ENCODE peak calls at places on chromosomes 3 and 15, in four cellular contexts. O is K562, V is GM12878, A is HepG2. R is an unnamed sample.

GRCh38 chr15:90214553-90215205 is 13.5 kb downstream of the SEMA4B start:
- DNase-seq in O (no peak), V (no peak), A (no peak), R (peak)

GRCh38 chr3:133997871-133998635 is 31.7 kb downstream of the SLCO2A1 start:
- DNase-seq in O (no peak), V (no peak), A (no peak), R (no peak)

GRCh38 chr15:55628369-55628730 is 40.2 kb upstream of the PYGO1 start:
- DNase-seq in O (no peak), V (no peak), A (no peak), R (no peak)

GRCh38 chr15:53251998-53252397 is 461.9 kb upstream of the ONECUT1 start:
- DNase-seq in O (no peak), V (no peak), A (peak), R (no peak)

GRCh38 chr15:98769867-98770266 is 121.5 kb downstream of the IGF1R start:
- DNase-seq in O (no peak), V (no peak), A (no peak), R (no peak)

GRCh38 chr3:15443826-15444524 is 16.6 kb downstream of the EAF1 start:
- DNase-seq in O (no peak), V (no peak), A (no peak), R (no peak)

GRCh38 chr3:184525337-184526157 is 36.0 kb upstream of the EPHB3 start:
- DNase-seq in O (no peak), V (no peak), A (no peak), R (no peak)

GRCh38 chr15:77060560-77060959 is 10.3 kb downstream of the TSPAN3 start:
- DNase-seq in O (no peak), V (no peak), A (no peak), R (no peak)

GRCh38 chr3:155228636-155229035 is 64.8 kb downstream of the STRIT1 start:
- DNase-seq in O (no peak), V (no peak), A (no peak), R (no peak)

GRCh38 chr3:71063768-71064287 is 519.7 kb downstream of the FOXP1 start:
- DNase-seq in O (peak), V (no peak), A (peak), R (no peak)

GRCh38 chr3:63578858-63579257 is 73.6 kb upstream of the SNTN start:
- DNase-seq in O (no peak), V (no peak), A (no peak), R (no peak)

GRCh38 chr3:4060064-4060463 is 243.1 kb upstream of the SETMAR start:
- DNase-seq in O (no peak), V (no peak), A (peak), R (no peak)

GRCh38 chr15:31781261-31781660 is 249.1 kb upstream of the CHRNA7 start:
- DNase-seq in O (no peak), V (no peak), A (no peak), R (no peak)

GRCh38 chr3:172606021-172606420 is 82.8 kb upstream of the TNFSF10 start:
- DNase-seq in O (no peak), V (no peak), A (no peak), R (no peak)

GRCh38 chr3:117955196-117955595 is 1079.5 kb downstream of the IGSF11 start:
- DNase-seq in O (no peak), V (no peak), A (no peak), R (no peak)

GRCh38 chr15:91593653-91594052 is 259.9 kb upstream of the SLCO3A1 start:
- DNase-seq in O (no peak), V (no peak), A (no peak), R (no peak)

GRCh38 chr3:85576091-85576690 is 617.4 kb downstream of the CADM2 start:
- DNase-seq in O (peak), V (no peak), A (peak), R (peak)

GRCh38 chr3:174355505-174355904 is 503.6 kb upstream of the NAALADL2 start:
- DNase-seq in O (no peak), V (no peak), A (no peak), R (peak)

GRCh38 chr15:39127925-39128617 is 452.8 kb upstream of the THBS1 start:
- DNase-seq in O (peak), V (no peak), A (peak), R (no peak)

GRCh38 chr3:86221601-86222000 is 769.3 kb downstream of the VGLL3 start:
- DNase-seq in O (no peak), V (no peak), A (no peak), R (no peak)

GRCh38 chr3:38662544-38662943 is 13.1 kb upstream of the SCN5A start:
- DNase-seq in O (no peak), V (no peak), A (peak), R (no peak)

GRCh38 chr15:101620645-101621044 is 31.5 kb downstream of the TM2D3 start:
- DNase-seq in O (no peak), V (peak), A (no peak), R (peak)

GRCh38 chr15:101617390-101617965 is 34.7 kb downstream of the TM2D3 start:
- DNase-seq in O (no peak), V (no peak), A (no peak), R (no peak)

GRCh38 chr15:101619615-101619865 is 32.6 kb downstream of the TM2D3 start:
- DNase-seq in O (no peak), V (no peak), A (no peak), R (no peak)

GRCh38 chr15:101618056-101618455 is 34.1 kb downstream of the TM2D3 start:
- DNase-seq in O (no peak), V (no peak), A (no peak), R (peak)

GRCh38 chr15:101618861-101619614 is 33.1 kb downstream of the TM2D3 start:
- DNase-seq in O (no peak), V (no peak), A (no peak), R (peak)
- TF ChIP-seq FOXK2 in O (no peak), V (no peak), A (no peak), R (no peak)

GRCh38 chr15:88113909-88114308 is 142.6 kb downstream of the NTRK3 start:
- DNase-seq in O (no peak), V (no peak), A (no peak), R (no peak)

GRCh38 chr15:88104357-88104756 is 152.2 kb downstream of the NTRK3 start:
- DNase-seq in O (no peak), V (no peak), A (no peak), R (no peak)

GRCh38 chr15:88106063-88106462 is 150.5 kb downstream of the NTRK3 start:
- DNase-seq in O (no peak), V (no peak), A (no peak), R (no peak)

DNA sequence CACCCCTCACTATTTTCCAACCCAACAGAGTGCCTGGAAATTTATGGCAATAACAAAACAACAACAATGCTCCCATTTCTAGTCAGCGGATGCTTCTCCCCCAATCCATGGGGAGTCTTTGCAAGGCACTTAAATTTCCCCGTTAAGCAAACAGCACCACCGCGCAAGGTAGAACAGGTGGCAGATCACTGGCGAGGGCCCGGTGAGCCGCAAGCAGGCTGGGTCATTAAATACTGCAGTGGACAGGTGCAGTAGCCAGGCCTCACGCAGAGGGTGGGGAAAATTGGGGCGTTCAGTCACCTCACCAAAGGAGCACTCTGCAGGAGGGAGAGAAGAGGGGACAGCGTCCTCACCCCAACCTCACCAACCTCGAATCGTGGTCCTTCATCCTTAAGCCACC is 147.5 kb downstream of the NTRK3 start:
- DNase-seq in O (no peak), V (no peak), A (no peak), R (no peak)
- TF ChIP-seq BHLHE40 in O (no peak), V (no peak), A (no peak), R (no peak)

GRCh38 chr3:179608931-179609720 is 4.5 kb downstream of the NDUFB5 start:
- DNase-seq in O (no peak), V (peak), A (no peak), R (no peak)
- TF ChIP-seq FOXK2 in O (no peak), V (no peak), A (no peak), R (no peak)

DNA sequence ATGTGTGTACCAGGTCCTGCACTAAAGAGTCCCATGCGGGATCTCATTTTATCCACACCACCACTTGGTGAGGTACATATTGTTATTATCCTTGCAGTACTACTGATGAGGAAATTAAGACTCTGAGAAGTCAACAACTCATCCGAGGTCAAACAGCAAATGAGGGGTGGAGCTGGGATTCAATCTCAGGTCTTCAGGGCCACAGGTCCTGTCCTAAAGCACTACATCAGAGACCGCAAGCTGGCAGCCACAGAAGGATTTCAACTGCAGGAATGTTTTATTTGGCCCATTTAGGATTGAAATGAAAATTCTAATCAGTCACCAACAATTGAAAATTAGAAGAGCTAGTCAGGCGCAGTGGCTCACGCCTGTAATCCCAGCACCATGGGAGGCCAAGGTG is 131.4 kb downstream of the ADAMTS17 start:
- DNase-seq in O (no peak), V (no peak), A (no peak), R (no peak)
- TF ChIP-seq BHLHE40 in O (no peak), V (no peak), A (no peak), R (no peak)

DNA sequence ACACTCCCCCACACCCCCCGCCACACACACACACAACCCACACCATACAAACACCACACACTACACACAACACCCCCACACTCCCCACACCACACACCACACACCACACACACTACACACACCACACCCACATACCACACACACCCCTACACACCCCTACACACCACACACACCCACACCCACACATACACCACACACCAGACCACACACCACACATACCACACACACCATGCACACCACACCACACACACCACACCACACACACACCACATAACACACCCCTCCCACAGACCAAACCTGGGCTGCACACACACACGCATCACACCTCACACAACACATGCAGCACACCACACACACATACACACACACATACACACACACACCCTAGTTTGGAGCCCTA is 1.8 kb upstream of the RASGRF1 start:
- DNase-seq in O (no peak), V (no peak), A (no peak), R (no peak)
- TF ChIP-seq FOXK2 in O (no peak), V (no peak), A (no peak), R (no peak)

GRCh38 chr3:130699765-130700164 is 46.9 kb downstream of the PIK3R4 start:
- DNase-seq in O (peak), V (no peak), A (peak), R (peak)
- TF ChIP-seq BHLHE40 in O (no peak), V (no peak), A (no peak), R (no peak)

R was measured in HEK293T.